ENCODE peak calls at places on chromosomes 1 and 21, in six cellular contexts. One of them, this sample, is unnamed.
A peak's percentile ranks its signal among the peaks of the same experiment; 100 is the strongest.

GRCh38 chr1:28577738-28578536 is 14.1 kb upstream of the RAB42 start:
- DNase-seq in progenitor cell of endocrine pancreas: no peak
- DNase-seq in nephron progenitor cell: no peak
- DNase-seq in GM12865: peak; percentile 43
- DNase-seq in kidney epithelial cell: no peak
- DNase-seq in hepatocyte: no peak
- DNase-seq in this sample: no peak

GRCh38 chr1:228211091-228211870 is 3.4 kb downstream of the OBSCN start:
- DNase-seq in progenitor cell of endocrine pancreas: no peak
- DNase-seq in GM12865: no peak
- DNase-seq in kidney epithelial cell: no peak
- DNase-seq in nephron progenitor cell: no peak
- DNase-seq in hepatocyte: no peak
- DNase-seq in this sample: no peak

GRCh38 chr1:29384496-29385015 is 148.2 kb downstream of the PTPRU start:
- DNase-seq in GM12865: no peak
- DNase-seq in kidney epithelial cell: no peak
- DNase-seq in hepatocyte: no peak
- DNase-seq in progenitor cell of endocrine pancreas: peak; percentile 6
- DNase-seq in nephron progenitor cell: no peak
- DNase-seq in this sample: no peak

GRCh38 chr1:147892731-147893214 is 9.8 kb upstream of the GJA8 start:
- DNase-seq in kidney epithelial cell: peak; percentile 16
- DNase-seq in hepatocyte: peak; percentile 68
- DNase-seq in GM12865: peak; percentile 50
- DNase-seq in progenitor cell of endocrine pancreas: no peak
- DNase-seq in nephron progenitor cell: peak; percentile 41
- DNase-seq in this sample: peak; percentile 55

GRCh38 chr21:31446206-31446900 is 102.3 kb upstream of the TIAM1 start:
- DNase-seq in hepatocyte: no peak
- DNase-seq in nephron progenitor cell: no peak
- DNase-seq in kidney epithelial cell: no peak
- DNase-seq in GM12865: no peak
- DNase-seq in progenitor cell of endocrine pancreas: no peak
- DNase-seq in this sample: no peak

GRCh38 chr1:36458910-36459309 is 5.3 kb downstream of the MRPS15 start:
- DNase-seq in nephron progenitor cell: no peak
- DNase-seq in GM12865: no peak
- DNase-seq in kidney epithelial cell: no peak
- DNase-seq in progenitor cell of endocrine pancreas: no peak
- DNase-seq in hepatocyte: no peak
- DNase-seq in this sample: no peak

GRCh38 chr1:25617626-25618432 is 1.2 kb downstream of the MAN1C1 start:
- DNase-seq in nephron progenitor cell: peak; percentile 46
- DNase-seq in progenitor cell of endocrine pancreas: no peak
- DNase-seq in hepatocyte: peak; percentile 29
- DNase-seq in GM12865: no peak
- DNase-seq in kidney epithelial cell: no peak
- DNase-seq in this sample: no peak

GRCh38 chr21:39048574-39048973 is 134.7 kb downstream of the PSMG1 start:
- DNase-seq in GM12865: no peak
- DNase-seq in hepatocyte: no peak
- DNase-seq in nephron progenitor cell: no peak
- DNase-seq in kidney epithelial cell: no peak
- DNase-seq in progenitor cell of endocrine pancreas: no peak
- DNase-seq in this sample: peak; percentile 64

GRCh38 chr1:55363261-55363660 is 148.1 kb upstream of the USP24 start:
- DNase-seq in kidney epithelial cell: no peak
- DNase-seq in nephron progenitor cell: no peak
- DNase-seq in hepatocyte: no peak
- DNase-seq in GM12865: peak; percentile 65
- DNase-seq in progenitor cell of endocrine pancreas: no peak
- DNase-seq in this sample: no peak

GRCh38 chr1:28073867-28074266 is 14.5 kb downstream of the EYA3 start:
- DNase-seq in progenitor cell of endocrine pancreas: no peak
- DNase-seq in GM12865: no peak
- DNase-seq in nephron progenitor cell: no peak
- DNase-seq in kidney epithelial cell: no peak
- DNase-seq in hepatocyte: no peak
- DNase-seq in this sample: no peak

GRCh38 chr1:97277891-97278662 is 556.5 kb downstream of the PTBP2 start:
- DNase-seq in progenitor cell of endocrine pancreas: no peak
- DNase-seq in nephron progenitor cell: no peak
- DNase-seq in GM12865: no peak
- DNase-seq in kidney epithelial cell: peak; percentile 61
- DNase-seq in hepatocyte: no peak
- DNase-seq in this sample: peak; percentile 70

GRCh38 chr1:90786709-90787108 is 69.6 kb upstream of the BARHL2 start:
- DNase-seq in hepatocyte: no peak
- DNase-seq in GM12865: no peak
- DNase-seq in nephron progenitor cell: no peak
- DNase-seq in progenitor cell of endocrine pancreas: no peak
- DNase-seq in kidney epithelial cell: no peak
- DNase-seq in this sample: no peak

GRCh38 chr1:171446396-171446795 is 38.9 kb upstream of the PRRC2C start:
- DNase-seq in nephron progenitor cell: no peak
- DNase-seq in kidney epithelial cell: no peak
- DNase-seq in GM12865: no peak
- DNase-seq in progenitor cell of endocrine pancreas: no peak
- DNase-seq in hepatocyte: no peak
- DNase-seq in this sample: no peak

GRCh38 chr1:210600421-210601195 is 271.9 kb downstream of the HHAT start:
- DNase-seq in nephron progenitor cell: no peak
- DNase-seq in kidney epithelial cell: no peak
- DNase-seq in GM12865: no peak
- DNase-seq in hepatocyte: no peak
- DNase-seq in progenitor cell of endocrine pancreas: no peak
- DNase-seq in this sample: no peak

GRCh38 chr21:22343721-22344120 is 1345.5 kb downstream of the NCAM2 start:
- DNase-seq in GM12865: no peak
- DNase-seq in hepatocyte: no peak
- DNase-seq in nephron progenitor cell: no peak
- DNase-seq in progenitor cell of endocrine pancreas: no peak
- DNase-seq in kidney epithelial cell: no peak
- DNase-seq in this sample: no peak

GRCh38 chr1:212646588-212646987 is 38.0 kb downstream of the ATF3 start:
- DNase-seq in hepatocyte: no peak
- DNase-seq in kidney epithelial cell: no peak
- DNase-seq in GM12865: no peak
- DNase-seq in nephron progenitor cell: no peak
- DNase-seq in progenitor cell of endocrine pancreas: no peak
- DNase-seq in this sample: no peak

GRCh38 chr1:2088434-2088833 is 38.2 kb downstream of the PRKCZ start:
- DNase-seq in kidney epithelial cell: peak; percentile 52
- DNase-seq in progenitor cell of endocrine pancreas: no peak
- DNase-seq in nephron progenitor cell: no peak
- DNase-seq in hepatocyte: no peak
- DNase-seq in GM12865: no peak
- DNase-seq in this sample: no peak

GRCh38 chr1:76955652-76956051 is 88.4 kb downstream of the ST6GALNAC5 start:
- DNase-seq in GM12865: no peak
- DNase-seq in nephron progenitor cell: no peak
- DNase-seq in hepatocyte: no peak
- DNase-seq in kidney epithelial cell: no peak
- DNase-seq in progenitor cell of endocrine pancreas: no peak
- DNase-seq in this sample: no peak

GRCh38 chr1:28104866-28105467 is 16.6 kb upstream of the EYA3 start:
- DNase-seq in GM12865: no peak
- DNase-seq in nephron progenitor cell: peak; percentile 19
- DNase-seq in progenitor cell of endocrine pancreas: peak; percentile 25
- DNase-seq in hepatocyte: peak; percentile 80
- DNase-seq in kidney epithelial cell: peak; percentile 47
- DNase-seq in this sample: peak; percentile 80

GRCh38 chr1:114026797-114027196 is 47.5 kb downstream of the OLFML3 start:
- DNase-seq in kidney epithelial cell: no peak
- DNase-seq in nephron progenitor cell: no peak
- DNase-seq in progenitor cell of endocrine pancreas: no peak
- DNase-seq in hepatocyte: no peak
- DNase-seq in GM12865: no peak
- DNase-seq in this sample: peak; percentile 45

GRCh38 chr21:42471716-42472330 is 24.2 kb downstream of the RSPH1 start:
- DNase-seq in progenitor cell of endocrine pancreas: no peak
- DNase-seq in kidney epithelial cell: no peak
- DNase-seq in nephron progenitor cell: no peak
- DNase-seq in hepatocyte: no peak
- DNase-seq in GM12865: no peak
- DNase-seq in this sample: no peak

GRCh38 chr1:214720561-214720960 is 117.6 kb downstream of the CENPF start:
- DNase-seq in progenitor cell of endocrine pancreas: no peak
- DNase-seq in GM12865: no peak
- DNase-seq in hepatocyte: no peak
- DNase-seq in nephron progenitor cell: no peak
- DNase-seq in kidney epithelial cell: no peak
- DNase-seq in this sample: no peak

GRCh38 chr21:34135330-34135729 is 62.0 kb downstream of the MRPS6 start:
- DNase-seq in hepatocyte: no peak
- DNase-seq in nephron progenitor cell: no peak
- DNase-seq in kidney epithelial cell: no peak
- DNase-seq in GM12865: no peak
- DNase-seq in progenitor cell of endocrine pancreas: no peak
- DNase-seq in this sample: no peak

GRCh38 chr1:219812491-219813221 is 115.7 kb downstream of the SLC30A10 start:
- DNase-seq in hepatocyte: peak; percentile 84
- DNase-seq in progenitor cell of endocrine pancreas: peak; percentile 34
- DNase-seq in nephron progenitor cell: peak; percentile 45
- DNase-seq in kidney epithelial cell: peak; percentile 39
- DNase-seq in GM12865: peak; percentile 71
- DNase-seq in this sample: peak; percentile 67

GRCh38 chr1:151371744-151372410 is 628 bp downstream of the SELENBP1 start:
- DNase-seq in nephron progenitor cell: no peak
- DNase-seq in progenitor cell of endocrine pancreas: no peak
- DNase-seq in kidney epithelial cell: no peak
- DNase-seq in GM12865: no peak
- DNase-seq in hepatocyte: peak; percentile 45
- DNase-seq in this sample: peak; percentile 5

GRCh38 chr1:112818990-112819689 is 104.0 kb upstream of the PPM1J start:
- DNase-seq in kidney epithelial cell: no peak
- DNase-seq in hepatocyte: peak; percentile 55
- DNase-seq in nephron progenitor cell: no peak
- DNase-seq in progenitor cell of endocrine pancreas: no peak
- DNase-seq in GM12865: no peak
- DNase-seq in this sample: peak; percentile 60

GRCh38 chr1:188170446-188170845 is 1341.7 kb downstream of the PLA2G4A start:
- DNase-seq in GM12865: no peak
- DNase-seq in progenitor cell of endocrine pancreas: no peak
- DNase-seq in nephron progenitor cell: no peak
- DNase-seq in kidney epithelial cell: no peak
- DNase-seq in hepatocyte: no peak
- DNase-seq in this sample: no peak

GRCh38 chr1:14707774-14708450 is 109.4 kb downstream of the KAZN start:
- DNase-seq in progenitor cell of endocrine pancreas: no peak
- DNase-seq in hepatocyte: no peak
- DNase-seq in nephron progenitor cell: no peak
- DNase-seq in kidney epithelial cell: no peak
- DNase-seq in GM12865: no peak
- DNase-seq in this sample: no peak

GRCh38 chr1:4022715-4023114 is 122.6 kb upstream of the C1orf174 start:
- DNase-seq in GM12865: no peak
- DNase-seq in kidney epithelial cell: no peak
- DNase-seq in nephron progenitor cell: no peak
- DNase-seq in progenitor cell of endocrine pancreas: no peak
- DNase-seq in hepatocyte: peak; percentile 1
- DNase-seq in this sample: no peak

GRCh38 chr1:60573121-60573520 is 499.6 kb upstream of the C1orf87 start:
- DNase-seq in nephron progenitor cell: no peak
- DNase-seq in progenitor cell of endocrine pancreas: no peak
- DNase-seq in GM12865: no peak
- DNase-seq in hepatocyte: no peak
- DNase-seq in kidney epithelial cell: no peak
- DNase-seq in this sample: no peak

GRCh38 chr1:203083463-203083921 is 2.3 kb downstream of the MYOG start:
- DNase-seq in GM12865: no peak
- DNase-seq in progenitor cell of endocrine pancreas: no peak
- DNase-seq in nephron progenitor cell: no peak
- DNase-seq in hepatocyte: no peak
- DNase-seq in kidney epithelial cell: no peak
- DNase-seq in this sample: no peak
- TF ChIP-seq CTCF in GM12865: no peak
- TF ChIP-seq CTCF in progenitor cell of endocrine pancreas: no peak
- TF ChIP-seq CTCF in nephron progenitor cell: no peak
- TF ChIP-seq CTCF in hepatocyte: no peak
- TF ChIP-seq CTCF in kidney epithelial cell: no peak
- TF ChIP-seq CTCF in this sample: peak; percentile 32

GRCh38 chr21:26489781-26490180 is 83.3 kb downstream of the CYYR1 start:
- DNase-seq in progenitor cell of endocrine pancreas: no peak
- DNase-seq in GM12865: no peak
- DNase-seq in kidney epithelial cell: no peak
- DNase-seq in hepatocyte: no peak
- DNase-seq in nephron progenitor cell: no peak
- DNase-seq in this sample: no peak
- TF ChIP-seq CTCF in progenitor cell of endocrine pancreas: peak; percentile 16
- TF ChIP-seq CTCF in GM12865: no peak
- TF ChIP-seq CTCF in kidney epithelial cell: no peak
- TF ChIP-seq CTCF in hepatocyte: no peak
- TF ChIP-seq CTCF in nephron progenitor cell: no peak
- TF ChIP-seq CTCF in this sample: no peak

GRCh38 chr1:215926670-215927069 is 359.6 kb downstream of the KCTD3 start:
- DNase-seq in nephron progenitor cell: no peak
- DNase-seq in GM12865: no peak
- DNase-seq in kidney epithelial cell: no peak
- DNase-seq in hepatocyte: no peak
- DNase-seq in progenitor cell of endocrine pancreas: no peak
- DNase-seq in this sample: no peak

DNA sequence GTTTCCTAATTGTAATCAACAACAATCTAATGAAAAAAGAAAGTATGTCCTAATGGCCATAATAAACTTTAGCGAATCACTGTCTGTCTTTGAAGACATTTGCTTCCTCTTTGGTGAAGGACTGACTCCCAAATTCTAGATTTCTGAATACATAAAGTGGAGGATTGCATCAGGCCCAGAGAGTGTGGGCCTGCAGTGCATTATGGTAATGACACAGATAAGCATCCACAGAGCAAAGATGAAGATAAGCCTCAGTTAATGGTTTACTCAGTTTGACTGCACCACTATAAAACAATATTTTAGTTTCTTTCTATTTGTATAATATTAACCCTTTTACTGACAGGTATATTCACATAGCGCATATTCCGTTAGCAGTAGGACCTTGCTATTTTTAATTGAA is 365.5 kb downstream of the KCTD3 start:
- DNase-seq in hepatocyte: peak; percentile 10
- DNase-seq in nephron progenitor cell: no peak
- DNase-seq in progenitor cell of endocrine pancreas: no peak
- DNase-seq in GM12865: no peak
- DNase-seq in kidney epithelial cell: no peak
- DNase-seq in this sample: no peak
- TF ChIP-seq CTCF in hepatocyte: no peak
- TF ChIP-seq CTCF in nephron progenitor cell: no peak
- TF ChIP-seq CTCF in progenitor cell of endocrine pancreas: no peak
- TF ChIP-seq CTCF in GM12865: no peak
- TF ChIP-seq CTCF in kidney epithelial cell: no peak
- TF ChIP-seq CTCF in this sample: no peak

DNA sequence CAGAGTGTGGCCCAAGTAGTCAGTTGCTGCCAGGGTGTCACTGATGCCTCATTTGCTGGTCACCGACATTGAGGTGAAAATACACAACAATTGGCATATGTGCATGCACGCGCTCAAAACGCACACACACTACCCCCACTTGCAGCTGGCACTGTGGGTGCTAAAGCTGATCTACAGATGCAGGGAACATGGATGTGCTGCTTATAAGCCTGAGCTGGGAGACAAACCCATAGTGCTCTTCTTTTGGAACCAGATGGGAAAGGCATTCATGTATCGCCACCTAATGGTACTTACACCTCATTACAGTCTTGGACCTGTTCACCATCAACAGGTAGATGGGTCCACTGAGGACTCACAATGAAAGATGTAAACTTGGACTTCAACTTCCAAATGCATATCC is 70.3 kb upstream of the CAMK1G start:
- DNase-seq in hepatocyte: peak; percentile 46
- DNase-seq in kidney epithelial cell: no peak
- DNase-seq in nephron progenitor cell: peak; percentile 12
- DNase-seq in progenitor cell of endocrine pancreas: no peak
- DNase-seq in GM12865: peak; percentile 47
- DNase-seq in this sample: peak; percentile 57
- TF ChIP-seq CTCF in hepatocyte: peak; percentile 48
- TF ChIP-seq CTCF in kidney epithelial cell: peak; percentile 63
- TF ChIP-seq CTCF in nephron progenitor cell: peak; percentile 70
- TF ChIP-seq CTCF in progenitor cell of endocrine pancreas: peak; percentile 73
- TF ChIP-seq CTCF in GM12865: peak; percentile 61
- TF ChIP-seq CTCF in this sample: peak; percentile 85